ENCODE peak calls at places on chromosome 14, in five cellular contexts. One of them, this sample, is unnamed.

GRCh38 chr14:61347771-61348443 is 26.5 kb downstream of the PRKCH start:
- DNase-seq in T-cell: no peak
- DNase-seq in AG10803: no peak
- DNase-seq in IMR-90: no peak
- DNase-seq in kidney epithelial cell: no peak
- DNase-seq in this sample: no peak

GRCh38 chr14:102984336-102985102 is 62.1 kb downstream of the AMN start:
- DNase-seq in T-cell: no peak
- DNase-seq in AG10803: no peak
- DNase-seq in IMR-90: no peak
- DNase-seq in kidney epithelial cell: no peak
- DNase-seq in this sample: no peak

GRCh38 chr14:54642950-54643695 is 76.2 kb downstream of the SAMD4A start:
- DNase-seq in T-cell: no peak
- DNase-seq in AG10803: peak
- DNase-seq in IMR-90: peak
- DNase-seq in kidney epithelial cell: no peak
- DNase-seq in this sample: no peak

GRCh38 chr14:26281280-26281998 is 316.4 kb downstream of the NOVA1 start:
- DNase-seq in T-cell: no peak
- DNase-seq in AG10803: peak
- DNase-seq in IMR-90: peak
- DNase-seq in kidney epithelial cell: no peak
- DNase-seq in this sample: peak

GRCh38 chr14:53742226-53742607 is 214.4 kb downstream of the BMP4 start:
- DNase-seq in T-cell: no peak
- DNase-seq in AG10803: no peak
- DNase-seq in IMR-90: no peak
- DNase-seq in kidney epithelial cell: no peak
- DNase-seq in this sample: no peak

GRCh38 chr14:92718659-92719058 is 29.8 kb downstream of the LGMN start:
- DNase-seq in T-cell: no peak
- DNase-seq in AG10803: no peak
- DNase-seq in IMR-90: peak
- DNase-seq in kidney epithelial cell: no peak
- DNase-seq in this sample: no peak

GRCh38 chr14:75126121-75126544 is 715 bp downstream of the NEK9 start:
- DNase-seq in T-cell: no peak
- DNase-seq in AG10803: no peak
- DNase-seq in IMR-90: no peak
- DNase-seq in kidney epithelial cell: no peak
- DNase-seq in this sample: no peak

GRCh38 chr14:31297701-31298344 is 90.2 kb upstream of the HECTD1 start:
- DNase-seq in T-cell: no peak
- DNase-seq in AG10803: peak
- DNase-seq in IMR-90: peak
- DNase-seq in kidney epithelial cell: no peak
- DNase-seq in this sample: no peak

GRCh38 chr14:87632796-87633195 is 360.2 kb downstream of the GALC start:
- DNase-seq in T-cell: no peak
- DNase-seq in AG10803: no peak
- DNase-seq in IMR-90: no peak
- DNase-seq in kidney epithelial cell: no peak
- DNase-seq in this sample: no peak

GRCh38 chr14:34722723-34723545 is 8.5 kb upstream of the CFL2 start:
- DNase-seq in T-cell: no peak
- DNase-seq in AG10803: peak
- DNase-seq in IMR-90: peak
- DNase-seq in kidney epithelial cell: no peak
- DNase-seq in this sample: peak

GRCh38 chr14:62143235-62143634 is 381.0 kb downstream of the SNAPC1 start:
- DNase-seq in T-cell: no peak
- DNase-seq in AG10803: peak
- DNase-seq in IMR-90: peak
- DNase-seq in kidney epithelial cell: no peak
- DNase-seq in this sample: no peak

GRCh38 chr14:63030113-63030512 is 15.1 kb downstream of the KCNH5 start:
- DNase-seq in T-cell: no peak
- DNase-seq in AG10803: no peak
- DNase-seq in IMR-90: no peak
- DNase-seq in kidney epithelial cell: no peak
- DNase-seq in this sample: no peak

GRCh38 chr14:105220699-105221597 is 27.4 kb upstream of the BTBD6 start:
- DNase-seq in T-cell: no peak
- DNase-seq in AG10803: no peak
- DNase-seq in IMR-90: no peak
- DNase-seq in kidney epithelial cell: no peak
- DNase-seq in this sample: no peak

GRCh38 chr14:68779761-68780323 is 13.0 kb downstream of the ZFP36L1 start:
- DNase-seq in T-cell: peak
- DNase-seq in AG10803: peak
- DNase-seq in IMR-90: peak
- DNase-seq in kidney epithelial cell: peak
- DNase-seq in this sample: no peak

GRCh38 chr14:36271939-36272907 is 48.2 kb downstream of the MBIP start:
- DNase-seq in T-cell: no peak
- DNase-seq in AG10803: peak
- DNase-seq in IMR-90: peak
- DNase-seq in kidney epithelial cell: no peak
- DNase-seq in this sample: no peak

GRCh38 chr14:91911474-91912032 is 35.9 kb downstream of the FBLN5 start:
- DNase-seq in T-cell: peak
- DNase-seq in AG10803: peak
- DNase-seq in IMR-90: peak
- DNase-seq in kidney epithelial cell: no peak
- DNase-seq in this sample: no peak

GRCh38 chr14:34161351-34162169 is 210.7 kb upstream of the EGLN3 start:
- DNase-seq in T-cell: no peak
- DNase-seq in AG10803: no peak
- DNase-seq in IMR-90: no peak
- DNase-seq in kidney epithelial cell: no peak
- DNase-seq in this sample: no peak

GRCh38 chr14:104158827-104159798 is 20.7 kb downstream of the KIF26A start:
- DNase-seq in T-cell: no peak
- DNase-seq in AG10803: no peak
- DNase-seq in IMR-90: no peak
- DNase-seq in kidney epithelial cell: no peak
- DNase-seq in this sample: peak

GRCh38 chr14:62691613-62692489 is 353.4 kb downstream of the KCNH5 start:
- DNase-seq in T-cell: no peak
- DNase-seq in AG10803: peak
- DNase-seq in IMR-90: peak
- DNase-seq in kidney epithelial cell: peak
- DNase-seq in this sample: peak

GRCh38 chr14:24389266-24389855 is 9.4 kb upstream of the NYNRIN start:
- DNase-seq in T-cell: no peak
- DNase-seq in AG10803: no peak
- DNase-seq in IMR-90: peak
- DNase-seq in kidney epithelial cell: no peak
- DNase-seq in this sample: no peak

GRCh38 chr14:35687335-35687939 is 121.7 kb downstream of the RALGAPA1 start:
- DNase-seq in T-cell: no peak
- DNase-seq in AG10803: peak
- DNase-seq in IMR-90: peak
- DNase-seq in kidney epithelial cell: no peak
- DNase-seq in this sample: peak

GRCh38 chr14:27389402-27389801 is 791.6 kb upstream of the NOVA1 start:
- DNase-seq in T-cell: no peak
- DNase-seq in AG10803: no peak
- DNase-seq in IMR-90: no peak
- DNase-seq in kidney epithelial cell: no peak
- DNase-seq in this sample: no peak

GRCh38 chr14:59407246-59407615 is 57.9 kb downstream of the GPR135 start:
- DNase-seq in T-cell: no peak
- DNase-seq in AG10803: peak
- DNase-seq in IMR-90: peak
- DNase-seq in kidney epithelial cell: no peak
- DNase-seq in this sample: no peak

GRCh38 chr14:55019968-55020554 is 6.8 kb downstream of the WDHD1 start:
- DNase-seq in T-cell: no peak
- DNase-seq in AG10803: peak
- DNase-seq in IMR-90: peak
- DNase-seq in kidney epithelial cell: no peak
- DNase-seq in this sample: no peak

GRCh38 chr14:68510951-68511726 is 281.7 kb downstream of the ZFP36L1 start:
- DNase-seq in T-cell: no peak
- DNase-seq in AG10803: no peak
- DNase-seq in IMR-90: no peak
- DNase-seq in kidney epithelial cell: no peak
- DNase-seq in this sample: no peak

GRCh38 chr14:81220488-81220766 is 332 bp downstream of the GTF2A1 start:
- DNase-seq in T-cell: no peak
- DNase-seq in AG10803: no peak
- DNase-seq in IMR-90: no peak
- DNase-seq in kidney epithelial cell: no peak
- DNase-seq in this sample: no peak

GRCh38 chr14:64826845-64827244 is 52.9 kb downstream of the SPTB start:
- DNase-seq in T-cell: no peak
- DNase-seq in AG10803: peak
- DNase-seq in IMR-90: no peak
- DNase-seq in kidney epithelial cell: no peak
- DNase-seq in this sample: no peak

GRCh38 chr14:24339284-24340151 is at the start of gene RIPK3:
- DNase-seq in T-cell: peak
- DNase-seq in AG10803: no peak
- DNase-seq in IMR-90: no peak
- DNase-seq in kidney epithelial cell: no peak
- DNase-seq in this sample: no peak

GRCh38 chr14:52078093-52078492 is 9.2 kb upstream of the NID2 start:
- DNase-seq in T-cell: no peak
- DNase-seq in AG10803: no peak
- DNase-seq in IMR-90: peak
- DNase-seq in kidney epithelial cell: no peak
- DNase-seq in this sample: no peak

GRCh38 chr14:22646570-22647254 is 2.6 kb upstream of the OR6J1 start:
- DNase-seq in T-cell: no peak
- DNase-seq in AG10803: peak
- DNase-seq in IMR-90: peak
- DNase-seq in kidney epithelial cell: no peak
- DNase-seq in this sample: no peak

GRCh38 chr14:75927564-75928087 is 54.2 kb downstream of the TGFB3 start:
- DNase-seq in T-cell: no peak
- DNase-seq in AG10803: no peak
- DNase-seq in IMR-90: no peak
- DNase-seq in kidney epithelial cell: no peak
- DNase-seq in this sample: no peak

GRCh38 chr14:100424504-100425453 is 101.6 kb downstream of the SLC25A47 start:
- DNase-seq in T-cell: no peak
- DNase-seq in AG10803: no peak
- DNase-seq in IMR-90: no peak
- DNase-seq in kidney epithelial cell: no peak
- DNase-seq in this sample: no peak

GRCh38 chr14:61557262-61557661 is 138.1 kb upstream of the HIF1A start:
- DNase-seq in T-cell: no peak
- DNase-seq in AG10803: no peak
- DNase-seq in IMR-90: no peak
- DNase-seq in kidney epithelial cell: no peak
- DNase-seq in this sample: no peak